ENCODE peak calls at places on chromosomes 4 and X, in six cellular contexts. A is upper lobe of left lung; K is neural progenitor cell; E is cerebellar cortex; G is stimulated activated CD8-positive, alpha-beta memory T cell treated with anti-CD3 and anti-CD28 coated beads, Interleukin-4, amount 100 ng/mL, for 24 hours; Q is T-cell. Y is an unnamed sample.

GRCh38 chrX:132169554-132169953 is 41.7 kb upstream of the FRMD7 start:
- DNase-seq in Q (no peak), K (no peak), G (no peak), A (no peak), E (no peak), Y (no peak)

GRCh38 chr4:143025111-143025704 is 159.5 kb upstream of the USP38 start:
- DNase-seq in Q (no peak), A (peak; percentile 37), K (peak; percentile 54), E (peak; percentile 37), G (no peak), Y (no peak)

GRCh38 chrX:14616876-14617275 is 87.5 kb downstream of the GLRA2 start:
- DNase-seq in Q (no peak), K (no peak), G (no peak), A (no peak), E (no peak), Y (no peak)

GRCh38 chrX:42149281-42149680 is 225.9 kb upstream of the CASK start:
- DNase-seq in G (no peak), K (no peak), E (no peak), Q (no peak), A (no peak), Y (no peak)

GRCh38 chrX:78573630-78574029 is 85.5 kb downstream of the RTL3 start:
- DNase-seq in G (no peak), A (no peak), K (no peak), E (peak; percentile 25), Q (no peak), Y (no peak)

GRCh38 chr4:137644201-137644600 is 111.9 kb upstream of the PCDH18 start:
- DNase-seq in G (no peak), A (no peak), Q (no peak), K (no peak), E (no peak), Y (no peak)

GRCh38 chr4:156968479-156968984 is 3.1 kb downstream of the PDGFC start:
- DNase-seq in A (peak; percentile 65), K (peak; percentile 69), E (peak; percentile 55), Q (no peak), G (no peak), Y (peak; percentile 37)

GRCh38 chr4:108051343-108051742 is 61.7 kb downstream of the HADH start:
- DNase-seq in A (no peak), K (no peak), Q (no peak), E (no peak), G (no peak), Y (no peak)

GRCh38 chrX:130878350-130879341 is 24.4 kb downstream of the ENOX2 start:
- DNase-seq in E (peak; percentile 41), Q (no peak), A (peak; percentile 45), K (no peak), G (no peak), Y (no peak)

GRCh38 chr4:152943673-152944072 is 7.5 kb downstream of the FHDC1 start:
- DNase-seq in G (no peak), E (no peak), Q (no peak), A (no peak), K (no peak), Y (no peak)

GRCh38 chrX:53320543-53321215 is 39.3 kb upstream of the IQSEC2 start:
- DNase-seq in A (no peak), E (no peak), K (peak; percentile 17), Q (no peak), G (no peak), Y (no peak)

GRCh38 chrX:49309401-49309981 is 6.0 kb downstream of the GAGE10 start:
- DNase-seq in K (peak; percentile 7), G (no peak), A (no peak), Q (peak; percentile 28), E (no peak), Y (no peak)

GRCh38 chr4:124873361-124874171 is 161.0 kb upstream of the ANKRD50 start:
- DNase-seq in K (peak; percentile 25), A (no peak), E (no peak), Q (no peak), G (no peak), Y (no peak)

GRCh38 chrX:12308420-12308819 is 170.1 kb downstream of the FRMPD4 start:
- DNase-seq in K (peak; percentile 3), E (peak; percentile 24), A (no peak), G (no peak), Q (no peak), Y (no peak)

GRCh38 chrX:10011261-10011931 is 44.2 kb downstream of the CLDN34 start:
- DNase-seq in A (no peak), Q (no peak), G (no peak), E (no peak), K (peak; percentile 58), Y (no peak)

GRCh38 chrX:87003031-87003430 is 514.6 kb upstream of the KLHL4 start:
- DNase-seq in G (no peak), Q (no peak), A (no peak), E (no peak), K (no peak), Y (no peak)

GRCh38 chrX:9436812-9437211 is 28.0 kb upstream of the TBL1X start:
- DNase-seq in E (no peak), K (no peak), G (no peak), A (no peak), Q (no peak), Y (no peak)

GRCh38 chr4:173211838-173212237 is 43.2 kb downstream of the GALNT7 start:
- DNase-seq in A (no peak), K (no peak), E (no peak), Q (no peak), G (no peak), Y (no peak)

GRCh38 chrX:10159069-10159468 is 2.3 kb downstream of the CLCN4 start:
- DNase-seq in E (peak; percentile 77), K (no peak), G (no peak), Q (no peak), A (no peak), Y (no peak)